ENCODE peak calls at places on chromosomes 1 and 21, in ten cellular contexts. T is T-helper 17 cell; S is GM23338; I is stimulated activated CD8-positive, alpha-beta memory T cell treated with anti-CD3 and anti-CD28 coated beads, Interleukin-2, amount 100 ng/mL, for 1 hour; Z is stimulated activated CD4-positive, alpha-beta T cell treated with anti-CD3 and anti-CD28 coated beads, Interleukin-4, amount 100 ng/mL, for 48 hours; L is KBM-7; Q is HFF-Myc; E is dermis blood vessel endothelial cell; C is GM13977; N is CD8-positive, alpha-beta T cell. W is an unnamed sample.

GRCh38 chr1:204509186-204509635 is 7.0 kb upstream of the MDM4 start:
- DNase-seq in T (no peak), S (no peak), I (no peak), Z (no peak), L (no peak), Q (no peak), E (no peak), C (no peak), N (no peak), W (no peak)

GRCh38 chr1:198205021-198205684 is 48.4 kb downstream of the NEK7 start:
- DNase-seq in T (no peak), S (no peak), I (no peak), Z (no peak), L (no peak), Q (no peak), E (no peak), C (no peak), N (no peak), W (no peak)

GRCh38 chr21:42833439-42833815 is 45.9 kb downstream of the WDR4 start:
- DNase-seq in T (no peak), S (peak), I (no peak), Z (peak), L (peak), Q (peak), E (peak), C (peak), N (no peak), W (peak)

GRCh38 chr1:1236945-1237873 is 5.2 kb downstream of the B3GALT6 start:
- DNase-seq in T (no peak), S (no peak), I (no peak), Z (no peak), L (no peak), Q (no peak), E (no peak), C (no peak), N (no peak), W (no peak)

GRCh38 chr1:162055062-162055461 is 14.4 kb upstream of the NOS1AP start:
- DNase-seq in T (no peak), S (no peak), I (no peak), Z (no peak), L (no peak), Q (peak), E (peak), C (no peak), N (no peak), W (no peak)

GRCh38 chr1:30248373-30248772 is 475.0 kb downstream of the MATN1 start:
- DNase-seq in T (no peak), S (no peak), I (no peak), Z (no peak), L (no peak), Q (no peak), E (no peak), C (no peak), N (no peak), W (no peak)

GRCh38 chr1:228391411-228392020 is 15.1 kb downstream of the TRIM11 start:
- DNase-seq in T (no peak), S (no peak), I (no peak), Z (no peak), L (no peak), Q (no peak), E (no peak), C (no peak), N (no peak), W (no peak)

GRCh38 chr1:38489844-38490270 is 369.7 kb downstream of the RRAGC start:
- DNase-seq in T (no peak), S (peak), I (no peak), Z (peak), L (peak), Q (peak), E (peak), C (peak), N (peak), W (peak)

GRCh38 chr1:2449636-2450454 is 26.2 kb upstream of the PLCH2 start:
- DNase-seq in T (no peak), S (no peak), I (no peak), Z (no peak), L (no peak), Q (no peak), E (no peak), C (peak), N (no peak), W (no peak)

GRCh38 chr1:112396668-112397025 is 633 bp downstream of the CTTNBP2NL start:
- DNase-seq in T (no peak), S (peak), I (no peak), Z (no peak), L (no peak), Q (no peak), E (peak), C (no peak), N (no peak), W (no peak)

GRCh38 chr1:6800728-6801127 is 15.5 kb downstream of the CAMTA1 start:
- DNase-seq in T (no peak), S (no peak), I (no peak), Z (no peak), L (peak), Q (no peak), E (peak), C (no peak), N (no peak), W (no peak)

GRCh38 chr1:23772049-23772853 is 6.0 kb upstream of the PITHD1 start:
- DNase-seq in T (peak), S (peak), I (peak), Z (peak), L (peak), Q (no peak), E (peak), C (peak), N (peak), W (peak)

GRCh38 chr1:52767881-52768280 is 41.6 kb downstream of the ZYG11B start:
- DNase-seq in T (no peak), S (no peak), I (no peak), Z (no peak), L (no peak), Q (no peak), E (no peak), C (no peak), N (no peak), W (no peak)

GRCh38 chr1:198018529-198018928 is 101.4 kb downstream of the LHX9 start:
- DNase-seq in T (no peak), S (no peak), I (no peak), Z (no peak), L (peak), Q (peak), E (peak), C (no peak), N (no peak), W (no peak)

GRCh38 chr1:42340898-42341297 is 5.9 kb upstream of the FOXJ3 start:
- DNase-seq in T (no peak), S (no peak), I (no peak), Z (no peak), L (no peak), Q (no peak), E (no peak), C (no peak), N (no peak), W (no peak)

GRCh38 chr1:115134850-115135484 is 45.7 kb upstream of the TSPAN2 start:
- DNase-seq in T (no peak), S (no peak), I (no peak), Z (no peak), L (no peak), Q (peak), E (peak), C (no peak), N (no peak), W (no peak)

GRCh38 chr21:31490471-31490870 is 146.4 kb upstream of the TIAM1 start:
- DNase-seq in T (no peak), S (no peak), I (no peak), Z (no peak), L (no peak), Q (no peak), E (no peak), C (no peak), N (no peak), W (peak)

GRCh38 chr1:66575739-66576138 is 41.8 kb downstream of the SGIP1 start:
- DNase-seq in T (no peak), S (no peak), I (no peak), Z (no peak), L (no peak), Q (peak), E (no peak), C (no peak), N (no peak), W (no peak)

GRCh38 chr1:172793823-172794222 is 134.9 kb downstream of the FASLG start:
- DNase-seq in T (no peak), S (no peak), I (no peak), Z (no peak), L (no peak), Q (no peak), E (no peak), C (no peak), N (no peak), W (no peak)

GRCh38 chr1:110005971-110006370 is 21.4 kb downstream of the AHCYL1 start:
- DNase-seq in T (no peak), S (no peak), I (no peak), Z (no peak), L (no peak), Q (no peak), E (no peak), C (no peak), N (no peak), W (no peak)

GRCh38 chr1:186974774-186975181 is 146.0 kb downstream of the PLA2G4A start:
- DNase-seq in T (no peak), S (no peak), I (no peak), Z (no peak), L (no peak), Q (peak), E (peak), C (no peak), N (no peak), W (no peak)

GRCh38 chr1:214021321-214021720 is 33.5 kb downstream of the PROX1 start:
- DNase-seq in T (no peak), S (no peak), I (no peak), Z (no peak), L (no peak), Q (no peak), E (no peak), C (no peak), N (no peak), W (no peak)

GRCh38 chr1:234603221-234604204 is 6.5 kb downstream of the IRF2BP2 start:
- DNase-seq in T (no peak), S (no peak), I (no peak), Z (no peak), L (peak), Q (no peak), E (peak), C (no peak), N (no peak), W (no peak)

GRCh38 chr1:216665381-216665780 is 57.8 kb downstream of the ESRRG start:
- DNase-seq in T (no peak), S (no peak), I (no peak), Z (no peak), L (no peak), Q (no peak), E (no peak), C (no peak), N (no peak), W (no peak)

GRCh38 chr21:35475006-35475405 is 425.9 kb upstream of the RUNX1 start:
- DNase-seq in T (no peak), S (no peak), I (no peak), Z (no peak), L (peak), Q (no peak), E (no peak), C (no peak), N (no peak), W (no peak)

GRCh38 chr1:62637392-62638105 is 40.2 kb downstream of the ANGPTL3 start:
- DNase-seq in T (no peak), S (peak), I (no peak), Z (no peak), L (no peak), Q (no peak), E (no peak), C (no peak), N (no peak), W (peak)

GRCh38 chr21:43973634-43973955 is 38.5 kb upstream of the TRAPPC10 start:
- DNase-seq in T (no peak), S (no peak), I (no peak), Z (no peak), L (no peak), Q (no peak), E (no peak), C (no peak), N (no peak), W (no peak)

GRCh38 chr1:204336642-204337041 is 23.1 kb downstream of the PLEKHA6 start:
- DNase-seq in T (no peak), S (peak), I (no peak), Z (no peak), L (no peak), Q (no peak), E (no peak), C (no peak), N (no peak), W (no peak)

GRCh38 chr1:227786673-227787512 is 28.6 kb upstream of the PRSS38 start:
- DNase-seq in T (no peak), S (peak), I (no peak), Z (no peak), L (no peak), Q (no peak), E (peak), C (no peak), N (no peak), W (no peak)